ENCODE peak calls at places on chromosome 20, in five cellular contexts. One of them, this sample, is unnamed.

GRCh38 chr20:44706371-44707258 is 8.6 kb upstream of the CCN5 start:
- DNase-seq in GM12865: no peak
- DNase-seq in progenitor cell of endocrine pancreas: no peak
- DNase-seq in transverse colon: no peak
- DNase-seq in BJ: no peak
- DNase-seq in this sample: no peak

GRCh38 chr20:54218470-54218869 is 10.6 kb downstream of the PFDN4 start:
- DNase-seq in transverse colon: no peak
- DNase-seq in progenitor cell of endocrine pancreas: no peak
- DNase-seq in GM12865: no peak
- DNase-seq in BJ: no peak
- DNase-seq in this sample: no peak

GRCh38 chr20:25293910-25294458 is 46.1 kb downstream of the PYGB start:
- DNase-seq in GM12865: no peak
- DNase-seq in progenitor cell of endocrine pancreas: no peak
- DNase-seq in transverse colon: no peak
- DNase-seq in BJ: no peak
- DNase-seq in this sample: no peak

GRCh38 chr20:50146732-50147662 is 6.5 kb downstream of the PEDS1 start:
- DNase-seq in progenitor cell of endocrine pancreas: no peak
- DNase-seq in transverse colon: peak; percentile 66
- DNase-seq in BJ: no peak
- DNase-seq in GM12865: peak; percentile 81
- DNase-seq in this sample: peak; percentile 77

GRCh38 chr20:44910690-44911262 is 916 bp downstream of the PABPC1L start:
- DNase-seq in progenitor cell of endocrine pancreas: no peak
- DNase-seq in BJ: no peak
- DNase-seq in GM12865: no peak
- DNase-seq in transverse colon: no peak
- DNase-seq in this sample: no peak

GRCh38 chr20:46129955-46130481 is 11.9 kb downstream of the CD40 start:
- DNase-seq in transverse colon: no peak
- DNase-seq in progenitor cell of endocrine pancreas: no peak
- DNase-seq in GM12865: peak; percentile 76
- DNase-seq in BJ: no peak
- DNase-seq in this sample: peak; percentile 48

GRCh38 chr20:63125893-63126601 is 89.9 kb downstream of the YTHDF1 start:
- DNase-seq in GM12865: no peak
- DNase-seq in transverse colon: no peak
- DNase-seq in progenitor cell of endocrine pancreas: no peak
- DNase-seq in BJ: no peak
- DNase-seq in this sample: no peak

GRCh38 chr20:50341880-50342637 is 151.4 kb downstream of the CEBPB start:
- DNase-seq in GM12865: peak; percentile 64
- DNase-seq in progenitor cell of endocrine pancreas: no peak
- DNase-seq in BJ: no peak
- DNase-seq in transverse colon: no peak
- DNase-seq in this sample: no peak

GRCh38 chr20:32037929-32038328 is 14.1 kb upstream of the HCK start:
- DNase-seq in GM12865: no peak
- DNase-seq in BJ: no peak
- DNase-seq in transverse colon: no peak
- DNase-seq in progenitor cell of endocrine pancreas: no peak
- DNase-seq in this sample: no peak

GRCh38 chr20:6595704-6596103 is 171.8 kb upstream of the BMP2 start:
- DNase-seq in BJ: no peak
- DNase-seq in progenitor cell of endocrine pancreas: no peak
- DNase-seq in GM12865: no peak
- DNase-seq in transverse colon: no peak
- DNase-seq in this sample: no peak

GRCh38 chr20:14700641-14700965 is 363.2 kb upstream of the FLRT3 start:
- DNase-seq in transverse colon: peak; percentile 14
- DNase-seq in progenitor cell of endocrine pancreas: no peak
- DNase-seq in BJ: no peak
- DNase-seq in GM12865: peak; percentile 38
- DNase-seq in this sample: no peak

GRCh38 chr20:63517376-63518309 is 2.9 kb upstream of the PPDPF start:
- DNase-seq in GM12865: no peak
- DNase-seq in BJ: no peak
- DNase-seq in progenitor cell of endocrine pancreas: peak; percentile 9
- DNase-seq in transverse colon: no peak
- DNase-seq in this sample: no peak

GRCh38 chr20:40777653-40778052 is 88.6 kb upstream of the MAFB start:
- DNase-seq in GM12865: no peak
- DNase-seq in progenitor cell of endocrine pancreas: no peak
- DNase-seq in transverse colon: no peak
- DNase-seq in BJ: no peak
- DNase-seq in this sample: no peak
- TF ChIP-seq CTCF in GM12865: no peak
- TF ChIP-seq CTCF in progenitor cell of endocrine pancreas: no peak
- TF ChIP-seq CTCF in transverse colon: no peak
- TF ChIP-seq CTCF in BJ: no peak
- TF ChIP-seq CTCF in this sample: no peak

DNA sequence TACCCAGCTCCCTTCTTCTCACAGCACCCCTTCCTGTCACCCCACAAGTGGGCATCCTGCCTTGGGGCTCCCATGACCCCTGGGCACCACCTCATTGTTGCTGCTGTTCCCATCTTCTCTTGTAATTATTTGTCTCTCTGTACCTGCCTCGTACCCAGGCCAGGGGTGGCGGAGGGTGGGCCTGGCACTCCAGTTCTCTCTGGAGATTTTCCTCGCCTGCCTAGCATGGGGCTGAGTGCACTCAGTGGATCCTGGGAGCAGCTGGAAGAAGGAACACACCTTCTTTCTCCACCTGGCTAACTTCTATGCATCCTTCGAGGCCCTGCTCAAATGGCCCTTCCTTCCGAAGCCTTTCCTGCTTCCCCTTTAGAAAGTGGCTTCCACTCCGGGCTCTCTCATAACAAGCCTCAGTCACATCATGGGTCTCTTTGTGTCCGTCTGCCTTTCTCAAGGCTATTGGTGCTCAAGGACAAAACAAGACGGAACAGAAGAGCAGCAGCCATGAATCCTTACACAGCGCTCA is 79.2 kb downstream of the SRC start:
- DNase-seq in GM12865: no peak
- DNase-seq in transverse colon: no peak
- DNase-seq in BJ: no peak
- DNase-seq in progenitor cell of endocrine pancreas: no peak
- DNase-seq in this sample: no peak
- TF ChIP-seq CTCF in GM12865: no peak
- TF ChIP-seq CTCF in transverse colon: no peak
- TF ChIP-seq CTCF in BJ: no peak
- TF ChIP-seq CTCF in progenitor cell of endocrine pancreas: no peak
- TF ChIP-seq CTCF in this sample: no peak

GRCh38 chr20:2480381-2480780 is 9.8 kb upstream of the SNRPB start:
- DNase-seq in progenitor cell of endocrine pancreas: no peak
- DNase-seq in transverse colon: no peak
- DNase-seq in GM12865: no peak
- DNase-seq in BJ: no peak
- DNase-seq in this sample: no peak

GRCh38 chr20:2475850-2476741 is 5.5 kb upstream of the SNRPB start:
- DNase-seq in BJ: no peak
- DNase-seq in GM12865: no peak
- DNase-seq in transverse colon: no peak
- DNase-seq in progenitor cell of endocrine pancreas: no peak
- DNase-seq in this sample: no peak

DNA sequence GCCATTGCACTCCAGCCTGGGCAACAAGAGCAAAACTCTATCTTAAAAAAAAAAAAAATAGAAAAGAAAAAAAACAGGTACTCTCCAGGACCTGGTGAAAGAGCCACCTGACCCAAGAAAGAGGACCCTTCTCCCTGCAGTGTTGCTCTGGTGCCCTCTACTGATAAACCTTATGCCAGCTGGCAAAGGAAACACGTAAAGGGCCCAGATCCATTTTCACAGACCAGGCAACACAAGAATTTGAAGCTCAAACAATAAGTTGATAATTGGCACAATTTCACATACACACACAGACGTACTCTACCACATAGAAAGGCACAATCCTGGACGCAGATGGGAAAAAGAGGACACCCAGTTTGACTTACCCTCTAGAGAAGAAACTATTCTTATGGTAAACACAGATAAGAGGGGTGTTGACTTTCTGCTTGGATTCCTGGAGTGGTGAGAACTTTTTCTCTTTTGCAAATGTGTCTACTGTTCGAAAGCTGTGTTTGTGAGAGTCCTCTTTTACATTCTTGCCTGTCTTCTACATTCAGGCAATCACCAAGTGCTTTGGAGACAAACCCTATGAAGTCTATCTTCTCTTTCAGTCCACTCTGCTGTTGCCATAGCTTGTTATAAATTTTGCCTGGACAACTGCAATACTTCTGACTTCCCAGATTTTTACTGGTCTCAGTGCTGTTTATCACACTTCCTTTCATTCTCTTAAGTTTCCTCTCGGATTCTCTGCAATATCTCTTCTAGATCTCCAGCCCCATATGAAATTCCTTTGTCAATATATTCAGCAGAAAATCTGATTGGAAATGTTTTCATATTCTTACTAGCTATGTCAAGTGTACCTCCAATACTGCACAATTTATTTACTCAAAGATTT is 6.4 kb upstream of the SNRPB start:
- DNase-seq in GM12865: no peak
- DNase-seq in BJ: no peak
- DNase-seq in progenitor cell of endocrine pancreas: no peak
- DNase-seq in transverse colon: no peak
- DNase-seq in this sample: no peak
- TF ChIP-seq CTCF in GM12865: no peak
- TF ChIP-seq CTCF in BJ: peak; percentile 10
- TF ChIP-seq CTCF in progenitor cell of endocrine pancreas: no peak
- TF ChIP-seq CTCF in transverse colon: no peak
- TF ChIP-seq CTCF in this sample: peak; percentile 15

DNA sequence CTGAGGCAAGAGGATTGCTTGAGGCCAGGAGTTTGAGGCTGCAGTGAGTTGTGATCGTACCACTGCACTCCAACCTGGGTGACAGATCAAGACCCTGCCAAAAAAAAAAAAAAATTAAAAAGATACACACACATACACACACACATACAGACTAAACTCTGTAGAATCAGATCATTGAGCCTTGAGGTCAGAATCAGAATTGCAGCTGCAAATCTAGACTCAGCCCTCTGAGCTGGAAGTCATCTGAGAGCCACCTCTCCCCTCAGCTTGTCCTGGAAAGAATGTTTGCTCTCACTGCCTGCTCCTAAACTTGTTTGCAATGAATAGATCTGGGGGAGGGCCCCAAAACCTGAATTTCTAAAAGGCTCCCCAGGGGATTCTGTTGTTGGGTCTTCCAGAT is 41.4 kb upstream of the ANGPT4 start:
- DNase-seq in progenitor cell of endocrine pancreas: no peak
- DNase-seq in GM12865: no peak
- DNase-seq in transverse colon: no peak
- DNase-seq in BJ: no peak
- DNase-seq in this sample: no peak
- TF ChIP-seq CTCF in progenitor cell of endocrine pancreas: no peak
- TF ChIP-seq CTCF in GM12865: no peak
- TF ChIP-seq CTCF in transverse colon: no peak
- TF ChIP-seq CTCF in BJ: no peak
- TF ChIP-seq CTCF in this sample: no peak

DNA sequence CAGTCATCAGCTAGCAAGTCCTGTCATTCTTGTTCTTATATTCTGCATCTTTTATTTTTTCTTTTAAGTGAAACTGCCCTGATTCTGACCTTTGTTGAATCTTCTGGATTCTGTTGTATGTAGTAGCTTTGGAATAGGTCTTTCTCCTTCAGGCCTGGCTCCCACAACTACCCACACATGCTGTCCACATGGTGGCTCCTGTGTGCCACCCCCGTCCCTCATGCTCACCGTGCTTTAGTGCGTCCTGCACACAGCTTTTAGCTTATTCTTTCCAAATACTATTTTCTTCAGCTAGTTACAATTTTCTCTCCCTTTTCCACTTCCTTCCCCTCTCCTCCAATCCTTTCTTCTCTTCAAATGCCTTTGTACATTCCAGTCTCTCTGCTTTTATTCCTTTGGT is 61.8 kb downstream of the CTNNBL1 start:
- DNase-seq in BJ: no peak
- DNase-seq in GM12865: no peak
- DNase-seq in progenitor cell of endocrine pancreas: no peak
- DNase-seq in transverse colon: no peak
- DNase-seq in this sample: no peak
- TF ChIP-seq CTCF in BJ: peak; percentile 33
- TF ChIP-seq CTCF in GM12865: no peak
- TF ChIP-seq CTCF in progenitor cell of endocrine pancreas: peak; percentile 34
- TF ChIP-seq CTCF in transverse colon: no peak
- TF ChIP-seq CTCF in this sample: no peak

GRCh38 chr20:52585333-52585732 is 386.8 kb upstream of the TSHZ2 start:
- DNase-seq in GM12865: no peak
- DNase-seq in transverse colon: no peak
- DNase-seq in progenitor cell of endocrine pancreas: no peak
- DNase-seq in BJ: no peak
- DNase-seq in this sample: no peak
- TF ChIP-seq CTCF in GM12865: no peak
- TF ChIP-seq CTCF in transverse colon: no peak
- TF ChIP-seq CTCF in progenitor cell of endocrine pancreas: no peak
- TF ChIP-seq CTCF in BJ: no peak
- TF ChIP-seq CTCF in this sample: no peak

GRCh38 chr20:10696650-10697049 is 22.9 kb upstream of the JAG1 start:
- DNase-seq in GM12865: peak; percentile 62
- DNase-seq in BJ: no peak
- DNase-seq in transverse colon: no peak
- DNase-seq in progenitor cell of endocrine pancreas: no peak
- DNase-seq in this sample: no peak
- TF ChIP-seq CTCF in GM12865: peak; percentile 72
- TF ChIP-seq CTCF in BJ: peak; percentile 51
- TF ChIP-seq CTCF in transverse colon: peak; percentile 29
- TF ChIP-seq CTCF in progenitor cell of endocrine pancreas: peak; percentile 51
- TF ChIP-seq CTCF in this sample: no peak

DNA sequence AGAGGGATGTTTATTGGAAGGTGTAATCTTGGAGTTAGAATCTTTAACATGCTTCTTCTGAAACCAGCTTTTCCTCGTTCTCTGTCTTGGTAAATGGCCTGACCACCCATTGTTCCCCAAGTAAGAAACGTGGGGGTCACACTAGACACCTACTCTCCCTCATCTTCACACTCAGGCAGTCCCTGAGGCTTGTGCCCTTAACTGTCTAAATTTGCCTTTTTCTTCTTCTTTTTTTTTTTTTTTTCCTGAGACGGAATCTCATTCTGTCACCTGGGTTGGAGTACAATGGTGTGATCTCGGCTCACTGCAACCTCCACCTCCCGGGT is 16.2 kb upstream of the ARFGEF2 start:
- DNase-seq in GM12865: no peak
- DNase-seq in progenitor cell of endocrine pancreas: no peak
- DNase-seq in transverse colon: no peak
- DNase-seq in BJ: no peak
- DNase-seq in this sample: no peak
- TF ChIP-seq CTCF in GM12865: no peak
- TF ChIP-seq CTCF in progenitor cell of endocrine pancreas: no peak
- TF ChIP-seq CTCF in transverse colon: peak; percentile 15
- TF ChIP-seq CTCF in BJ: no peak
- TF ChIP-seq CTCF in this sample: no peak

DNA sequence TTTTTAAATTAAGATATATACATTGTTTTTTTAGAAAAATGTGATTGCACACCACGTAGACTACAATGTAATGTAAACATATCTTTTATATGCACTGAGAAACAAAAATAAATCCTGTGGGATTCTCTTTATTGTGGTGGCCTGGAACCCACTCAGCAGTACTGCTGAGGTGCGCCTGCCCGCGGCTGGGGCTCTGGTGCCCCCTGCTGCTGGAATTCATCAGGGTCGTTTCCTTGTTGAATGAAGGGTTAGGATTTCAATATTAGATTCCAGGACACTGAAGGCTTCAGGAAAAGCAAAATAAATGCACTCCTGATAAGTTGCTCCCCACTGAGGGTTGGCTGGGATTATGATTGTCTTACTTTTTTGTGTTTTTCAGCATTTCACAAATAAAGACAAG is 175.8 kb upstream of the GGTLC1 start:
- DNase-seq in transverse colon: no peak
- DNase-seq in progenitor cell of endocrine pancreas: no peak
- DNase-seq in BJ: no peak
- DNase-seq in GM12865: peak; percentile 8
- DNase-seq in this sample: no peak
- TF ChIP-seq CTCF in transverse colon: no peak
- TF ChIP-seq CTCF in progenitor cell of endocrine pancreas: peak; percentile 63
- TF ChIP-seq CTCF in BJ: peak; percentile 52
- TF ChIP-seq CTCF in GM12865: peak; percentile 23
- TF ChIP-seq CTCF in this sample: peak; percentile 18